ENCODE peak calls at places on chromosomes 6 and 20, in six cellular contexts. E is osteocyte, V is neuronal stem cell, I is GM12878, P is nephron progenitor cell, D is iPS-NIHi11. Q is an unnamed sample.

GRCh38 chr6:36358235-36358915 is 21.7 kb upstream of the BNIP5 start:
- DNase-seq in E (no peak), V (no peak), I (peak; percentile 75), P (no peak), D (no peak), Q (no peak)

GRCh38 chr20:17108896-17109295 is 117.9 kb upstream of the PCSK2 start:
- DNase-seq in E (no peak), V (no peak), I (no peak), P (no peak), D (no peak), Q (no peak)

GRCh38 chr6:47242483-47243386 is 67.0 kb downstream of the TNFRSF21 start:
- DNase-seq in E (no peak), V (no peak), I (peak; percentile 72), P (peak; percentile 43), D (peak; percentile 72), Q (peak; percentile 83)

GRCh38 chr6:114564302-114564933 is 221.6 kb upstream of the HS3ST5 start:
- DNase-seq in E (no peak), V (no peak), I (no peak), P (no peak), D (no peak), Q (no peak)

GRCh38 chr6:80382796-80383195 is 276.3 kb downstream of the BCKDHB start:
- DNase-seq in E (no peak), V (no peak), I (no peak), P (no peak), D (no peak), Q (no peak)

GRCh38 chr6:149217466-149217888 is 100.0 kb upstream of the TAB2 start:
- DNase-seq in E (no peak), V (no peak), I (no peak), P (no peak), D (no peak), Q (no peak)

GRCh38 chr20:43563429-43563828 is 4.6 kb downstream of the SGK2 start:
- DNase-seq in E (no peak), V (no peak), I (no peak), P (no peak), D (no peak), Q (no peak)

GRCh38 chr20:2320813-2321658 is 25.2 kb downstream of the TGM3 start:
- DNase-seq in E (no peak), V (no peak), I (no peak), P (no peak), D (no peak), Q (no peak)

GRCh38 chr6:119241124-119241491 is 108.5 kb downstream of the MAN1A1 start:
- DNase-seq in E (no peak), V (no peak), I (peak; percentile 8), P (no peak), D (no peak), Q (peak; percentile 12)

GRCh38 chr6:7727951-7728854 is 2.3 kb downstream of the BMP6 start:
- DNase-seq in E (no peak), V (peak; percentile 51), I (no peak), P (peak; percentile 57), D (peak; percentile 49), Q (peak; percentile 34)

GRCh38 chr6:14344486-14344885 is 226.9 kb downstream of the CD83 start:
- DNase-seq in E (no peak), V (no peak), I (no peak), P (no peak), D (peak; percentile 32), Q (no peak)

GRCh38 chr20:62219101-62219991 is 732 bp downstream of the HRH3 start:
- DNase-seq in E (no peak), V (no peak), I (no peak), P (no peak), D (no peak), Q (no peak)

GRCh38 chr6:158645064-158646022 is 800 bp upstream of the DYNLT1 start:
- DNase-seq in E (peak; percentile 44), V (no peak), I (no peak), P (no peak), D (no peak), Q (no peak)

GRCh38 chr20:50713677-50714101 is 17.7 kb upstream of the PARD6B start:
- DNase-seq in E (no peak), V (no peak), I (no peak), P (no peak), D (peak; percentile 54), Q (no peak)

GRCh38 chr6:2809015-2809414 is 32.6 kb downstream of the SERPINB1 start:
- DNase-seq in E (no peak), V (no peak), I (no peak), P (no peak), D (no peak), Q (no peak)

GRCh38 chr6:89120371-89120770 is 2.5 kb upstream of the SRSF12 start:
- DNase-seq in E (no peak), V (no peak), I (no peak), P (no peak), D (no peak), Q (no peak)

GRCh38 chr20:22918286-22918983 is 116.7 kb upstream of the SSTR4 start:
- DNase-seq in E (no peak), V (no peak), I (no peak), P (no peak), D (no peak), Q (no peak)

GRCh38 chr20:63060057-63060991 is 53.6 kb upstream of the BHLHE23 start:
- DNase-seq in E (peak; percentile 81), V (no peak), I (no peak), P (no peak), D (no peak), Q (peak; percentile 75)

GRCh38 chr20:34532320-34532719 is 16.1 kb downstream of the DYNLRB1 start:
- DNase-seq in E (no peak), V (no peak), I (no peak), P (no peak), D (no peak), Q (no peak)

GRCh38 chr6:91276315-91276714 is 689.4 kb upstream of the MAP3K7 start:
- DNase-seq in E (no peak), V (no peak), I (no peak), P (no peak), D (peak; percentile 55), Q (peak; percentile 11)

GRCh38 chr6:26420607-26421235 is 18.6 kb downstream of the BTN3A1 start:
- DNase-seq in E (no peak), V (peak; percentile 9), I (no peak), P (peak; percentile 27), D (peak; percentile 26), Q (no peak)

GRCh38 chr20:53706511-53707031 is 112.9 kb upstream of the ZNF217 start:
- DNase-seq in E (no peak), V (no peak), I (peak; percentile 81), P (no peak), D (no peak), Q (peak; percentile 39)

GRCh38 chr6:115838763-115839401 is 221.8 kb downstream of the FRK start:
- DNase-seq in E (no peak), V (no peak), I (no peak), P (peak; percentile 15), D (peak; percentile 62), Q (peak; percentile 41)

GRCh38 chr6:45900808-45901752 is 114.6 kb downstream of the CLIC5 start:
- DNase-seq in E (no peak), V (no peak), I (no peak), P (no peak), D (peak; percentile 13), Q (peak; percentile 18)

GRCh38 chr6:80642452-80642851 is 536.0 kb downstream of the BCKDHB start:
- DNase-seq in E (no peak), V (no peak), I (no peak), P (no peak), D (no peak), Q (no peak)

GRCh38 chr6:140140891-140141290 is 766.4 kb upstream of the CITED2 start:
- DNase-seq in E (no peak), V (no peak), I (no peak), P (no peak), D (no peak), Q (no peak)

GRCh38 chr20:57322476-57322875 is 7.1 kb upstream of the SPO11 start:
- DNase-seq in E (peak; percentile 21), V (no peak), I (no peak), P (no peak), D (no peak), Q (no peak)

GRCh38 chr6:2245954-2246863 is 804 bp upstream of the GMDS start:
- DNase-seq in E (no peak), V (no peak), I (no peak), P (no peak), D (peak; percentile 66), Q (peak; percentile 39)

GRCh38 chr20:12638633-12639360 is 370.0 kb upstream of the SPTLC3 start:
- DNase-seq in E (no peak), V (no peak), I (no peak), P (no peak), D (no peak), Q (no peak)

GRCh38 chr20:34190262-34190661 is 51.0 kb upstream of the ASIP start:
- DNase-seq in E (no peak), V (no peak), I (no peak), P (no peak), D (no peak), Q (no peak)

GRCh38 chr20:51532577-51533191 is 9.8 kb downstream of the NFATC2 start:
- DNase-seq in E (no peak), V (no peak), I (no peak), P (no peak), D (no peak), Q (peak; percentile 52)